ENCODE peak calls at places on chromosomes 5 and 9, in six cellular contexts. O is HCT116, K is H1, H is HepG2, Z is K562, L is GM12878. A is an unnamed sample.

GRCh38 chr9:69193685-69194032 is 19.6 kb downstream of the TJP2 start:
- DNase-seq in L (no peak), Z (peak; percentile 31), O (no peak), K (no peak), H (no peak), A (peak; percentile 45)

GRCh38 chr9:110784309-110784708 is 115.7 kb downstream of the MUSK start:
- DNase-seq in L (no peak), Z (no peak), K (no peak), O (no peak), H (no peak), A (no peak)

GRCh38 chr9:83219924-83220438 is 157.0 kb upstream of the RASEF start:
- DNase-seq in O (no peak), L (no peak), K (no peak), H (no peak), Z (no peak), A (no peak)

GRCh38 chr5:115894342-115894741 is 52.6 kb downstream of the AP3S1 start:
- DNase-seq in Z (no peak), O (no peak), K (no peak), L (no peak), H (no peak), A (no peak)

GRCh38 chr9:131402738-131403492 is 9.0 kb downstream of the PRRC2B start:
- DNase-seq in H (peak; percentile 93), L (no peak), K (no peak), O (no peak), Z (peak; percentile 1), A (no peak)

GRCh38 chr9:137228968-137229896 is 1.5 kb upstream of the SLC34A3 start:
- DNase-seq in L (no peak), Z (no peak), K (no peak), O (no peak), H (no peak), A (no peak)

GRCh38 chr9:20353931-20354652 is 268.2 kb downstream of the MLLT3 start:
- DNase-seq in H (no peak), L (no peak), K (no peak), O (no peak), Z (no peak), A (no peak)

GRCh38 chr9:13064676-13065075 is 214.8 kb downstream of the MPDZ start:
- DNase-seq in K (no peak), Z (no peak), H (no peak), L (no peak), O (no peak), A (no peak)

GRCh38 chr5:98904786-98905185 is 24.0 kb downstream of the CHD1 start:
- DNase-seq in O (no peak), L (no peak), H (no peak), K (no peak), Z (no peak), A (no peak)

GRCh38 chr5:90135979-90136378 is 273.6 kb downstream of the CETN3 start:
- DNase-seq in O (no peak), Z (peak; percentile 14), K (peak; percentile 43), L (no peak), H (peak; percentile 31), A (no peak)

GRCh38 chr9:105127863-105128220 is 116.6 kb upstream of the SLC44A1 start:
- DNase-seq in L (peak; percentile 72), Z (no peak), H (no peak), O (no peak), K (no peak), A (no peak)

GRCh38 chr5:121795511-121795910 is 56.2 kb upstream of the FTMT start:
- DNase-seq in K (peak; percentile 3), Z (no peak), L (no peak), O (no peak), H (no peak), A (no peak)

GRCh38 chr5:37721447-37721871 is 118.4 kb downstream of the GDNF start:
- DNase-seq in H (no peak), L (peak; percentile 41), Z (no peak), K (no peak), O (no peak), A (no peak)

GRCh38 chr5:38926121-38926520 is 80.3 kb downstream of the OSMR start:
- DNase-seq in Z (no peak), H (no peak), L (no peak), O (no peak), K (no peak), A (no peak)

GRCh38 chr5:71988808-71989207 is 118.5 kb upstream of the MAP1B start:
- DNase-seq in L (no peak), O (no peak), H (peak; percentile 18), K (no peak), Z (no peak), A (no peak)

GRCh38 chr5:9898319-9898718 is 268.2 kb upstream of the TAS2R1 start:
- DNase-seq in H (peak; percentile 5), L (no peak), O (peak; percentile 8), Z (no peak), K (no peak), A (peak; percentile 36)

GRCh38 chr9:88829276-88829675 is 162.0 kb upstream of the S1PR3 start:
- DNase-seq in K (no peak), L (no peak), O (no peak), Z (no peak), H (no peak), A (no peak)

GRCh38 chr5:171840066-171840465 is 54.4 kb downstream of the SMIM23 start:
- DNase-seq in L (no peak), O (no peak), Z (peak; percentile 62), K (no peak), H (no peak), A (no peak)

DNA sequence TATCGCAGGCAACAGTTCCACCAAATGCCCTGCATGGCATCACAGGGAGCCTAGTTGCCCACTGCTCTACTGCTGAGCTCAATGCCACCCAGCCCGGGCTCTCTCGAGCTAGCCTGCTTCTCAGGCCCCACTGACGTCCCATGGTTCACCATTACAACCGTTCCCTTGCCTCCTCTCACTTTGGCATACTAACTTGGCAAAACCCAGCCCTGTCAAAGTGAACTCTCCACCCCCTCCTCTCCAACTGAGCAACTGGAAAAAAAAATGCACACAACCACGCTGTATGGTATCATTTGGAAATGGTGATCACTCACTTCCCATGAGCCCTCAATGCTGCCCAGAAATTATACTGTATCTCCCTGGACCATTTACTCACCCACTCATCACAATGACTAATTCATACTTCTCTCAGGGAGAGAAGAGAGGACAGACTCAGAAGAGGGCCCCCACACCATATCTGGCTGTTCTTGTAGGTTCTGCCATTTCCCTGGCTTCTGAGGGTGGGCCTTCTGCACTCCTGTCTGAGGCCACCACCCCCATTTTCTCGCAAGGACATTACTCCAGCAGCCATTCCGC is 51.4 kb upstream of the RARS1 start:
- DNase-seq in Z (no peak), L (no peak), O (no peak), K (no peak), H (no peak), A (no peak)
- TF ChIP-seq RAD21 in Z (no peak), L (no peak), O (no peak), K (no peak), H (no peak), A (no peak)

DNA sequence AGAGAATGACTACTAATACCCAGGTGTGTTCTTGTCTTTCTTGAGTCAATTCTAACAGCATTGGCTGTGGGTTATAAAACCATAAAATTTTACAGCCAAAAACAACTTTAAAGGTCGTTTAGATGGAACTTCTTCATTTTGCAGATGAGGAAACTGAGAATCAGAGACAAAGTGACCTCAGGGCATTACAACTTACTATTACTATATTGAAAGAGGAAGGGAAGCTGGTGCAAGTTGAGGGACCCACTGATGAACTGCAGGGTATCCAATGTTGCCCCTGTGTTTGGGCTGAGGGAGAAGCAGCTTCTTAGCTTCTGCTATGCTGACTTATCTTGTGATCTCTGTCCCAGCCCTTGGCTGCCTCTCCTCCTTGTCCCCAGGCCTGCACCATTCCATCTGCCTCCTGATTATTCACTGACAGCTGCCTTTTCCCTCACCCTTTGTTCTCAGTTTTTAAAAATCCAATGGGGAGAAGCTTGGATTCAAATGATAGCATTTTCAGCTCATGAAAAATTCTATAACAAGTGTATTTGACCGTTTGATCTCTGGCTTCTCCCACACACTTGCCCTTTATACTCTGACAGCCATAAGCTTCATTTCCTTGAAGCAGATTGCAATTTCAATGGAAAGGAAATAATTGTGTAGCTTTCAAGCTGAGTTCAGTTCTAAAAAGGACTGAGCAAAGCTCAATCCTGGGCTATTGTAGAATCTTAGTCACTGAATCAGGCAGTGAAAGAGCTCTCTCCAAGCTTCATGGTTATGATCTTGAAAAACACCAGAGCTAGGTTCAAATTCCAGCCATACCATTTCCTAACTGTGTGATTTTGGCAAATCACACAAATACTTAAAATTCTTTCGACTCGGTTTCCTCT is 68.5 kb downstream of the TMC1 start:
- DNase-seq in L (no peak), O (no peak), Z (no peak), H (no peak), K (no peak), A (no peak)
- TF ChIP-seq POLR2AphosphoS5 in L (no peak), O (no peak), Z (no peak), H (no peak), K (no peak), A (no peak)

DNA sequence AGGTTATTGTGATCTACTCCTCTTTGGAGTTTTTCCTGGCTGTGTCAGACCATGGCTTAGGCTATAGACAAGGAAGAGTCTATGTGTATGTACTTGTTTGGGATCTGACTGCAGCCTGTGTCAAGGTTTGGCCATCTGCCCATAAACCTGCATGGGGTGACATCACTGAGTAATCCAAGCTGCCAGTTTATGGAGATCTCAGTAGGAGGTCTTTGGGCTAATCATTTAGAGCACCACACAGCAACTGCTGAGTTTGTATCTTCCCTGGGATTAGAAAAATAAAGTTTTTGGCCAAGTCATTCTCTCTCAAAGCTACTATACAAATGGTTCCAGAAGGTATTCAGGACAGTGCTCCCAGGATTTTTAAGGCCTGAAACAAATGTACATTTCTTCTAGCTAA is 65.5 kb upstream of the HSPB3 start:
- DNase-seq in H (no peak), Z (peak; percentile 75), O (peak; percentile 69), L (no peak), K (no peak), A (no peak)
- TF ChIP-seq RAD21 in H (no peak), Z (no peak), O (no peak), L (no peak), K (no peak), A (no peak)

GRCh38 chr5:88674262-88675158 is 208.5 kb downstream of the MEF2C start:
- DNase-seq in O (no peak), Z (no peak), H (no peak), L (no peak), K (no peak), A (no peak)
- TF ChIP-seq POLR2AphosphoS5 in O (no peak), Z (no peak), H (no peak), L (no peak), K (no peak), A (no peak)

GRCh38 chr9:70228098-70228497 is 30.7 kb upstream of the SMC5 start:
- DNase-seq in L (no peak), K (no peak), Z (no peak), O (no peak), H (no peak), A (no peak)

GRCh38 chr9:70229579-70229978 is 29.2 kb upstream of the SMC5 start:
- DNase-seq in Z (no peak), O (peak; percentile 18), K (no peak), H (no peak), L (no peak), A (no peak)

GRCh38 chr9:70232476-70232875 is 26.3 kb upstream of the SMC5 start:
- DNase-seq in O (no peak), K (no peak), Z (no peak), H (no peak), L (no peak), A (no peak)

GRCh38 chr9:70229026-70229425 is 29.8 kb upstream of the SMC5 start:
- DNase-seq in H (no peak), Z (no peak), K (no peak), L (no peak), O (no peak), A (no peak)
- TF ChIP-seq RAD21 in H (no peak), Z (no peak), K (no peak), L (no peak), O (no peak), A (no peak)